ENCODE peak calls at places on chromosome 4, in four cellular contexts. One of them, this sample, is unnamed.

GRCh38 chr4:102541708-102542107 is 40.5 kb downstream of the NFKB1 start:
- DNase-seq in mucosa of gallbladder: no peak
- DNase-seq in NCI-H1436: no peak
- DNase-seq in head of caudate nucleus: no peak
- DNase-seq in this sample: no peak

GRCh38 chr4:21470531-21470930 is 478.0 kb downstream of the KCNIP4 start:
- DNase-seq in mucosa of gallbladder: no peak
- DNase-seq in NCI-H1436: no peak
- DNase-seq in head of caudate nucleus: no peak
- DNase-seq in this sample: no peak

GRCh38 chr4:73257995-73258667 is 467 bp downstream of the ANKRD17 start:
- DNase-seq in mucosa of gallbladder: no peak
- DNase-seq in NCI-H1436: no peak
- DNase-seq in head of caudate nucleus: peak
- DNase-seq in this sample: no peak

GRCh38 chr4:184280104-184280503 is 62.4 kb upstream of the ENPP6 start:
- DNase-seq in mucosa of gallbladder: no peak
- DNase-seq in NCI-H1436: no peak
- DNase-seq in head of caudate nucleus: no peak
- DNase-seq in this sample: no peak

GRCh38 chr4:125390126-125390525 is 75.4 kb downstream of the FAT4 start:
- DNase-seq in mucosa of gallbladder: no peak
- DNase-seq in NCI-H1436: no peak
- DNase-seq in head of caudate nucleus: no peak
- DNase-seq in this sample: no peak

GRCh38 chr4:22901631-22902030 is 208.9 kb downstream of the GBA3 start:
- DNase-seq in mucosa of gallbladder: no peak
- DNase-seq in NCI-H1436: no peak
- DNase-seq in head of caudate nucleus: no peak
- DNase-seq in this sample: no peak

GRCh38 chr4:76622126-76622525 is 187.1 kb downstream of the SHROOM3 start:
- DNase-seq in mucosa of gallbladder: no peak
- DNase-seq in NCI-H1436: no peak
- DNase-seq in head of caudate nucleus: no peak
- DNase-seq in this sample: no peak

GRCh38 chr4:104615496-104615895 is 120.8 kb upstream of the CXXC4 start:
- DNase-seq in mucosa of gallbladder: no peak
- DNase-seq in NCI-H1436: no peak
- DNase-seq in head of caudate nucleus: no peak
- DNase-seq in this sample: no peak

GRCh38 chr4:36165256-36166005 is 78.9 kb downstream of the ARAP2 start:
- DNase-seq in mucosa of gallbladder: no peak
- DNase-seq in NCI-H1436: no peak
- DNase-seq in head of caudate nucleus: no peak
- DNase-seq in this sample: no peak

GRCh38 chr4:150415213-150415612 is 166.7 kb upstream of the MAB21L2 start:
- DNase-seq in mucosa of gallbladder: no peak
- DNase-seq in NCI-H1436: no peak
- DNase-seq in head of caudate nucleus: no peak
- DNase-seq in this sample: no peak

GRCh38 chr4:8675383-8675782 is 82.8 kb downstream of the CPZ start:
- DNase-seq in mucosa of gallbladder: no peak
- DNase-seq in NCI-H1436: no peak
- DNase-seq in head of caudate nucleus: no peak
- DNase-seq in this sample: no peak

GRCh38 chr4:72701987-72702819 is 133.2 kb upstream of the ADAMTS3 start:
- DNase-seq in mucosa of gallbladder: peak
- DNase-seq in NCI-H1436: peak
- DNase-seq in head of caudate nucleus: no peak
- DNase-seq in this sample: no peak

GRCh38 chr4:117227925-117228324 is 142.5 kb upstream of the TRAM1L1 start:
- DNase-seq in mucosa of gallbladder: no peak
- DNase-seq in NCI-H1436: no peak
- DNase-seq in head of caudate nucleus: no peak
- DNase-seq in this sample: no peak